ENCODE peak calls at places on chromosomes 2 and 18, in nine cellular contexts. L is IMR-90, G is endodermal cell, M is A549, A is sigmoid colon, K is GM23338, W is HCT116, P is cardiac muscle cell, Q is OCI-LY7. H is an unnamed sample.

GRCh38 chr18:74856967-74857366 is 259.3 kb downstream of the ZNF407 start:
- DNase-seq in W (no peak), K (no peak), L (no peak), P (no peak), A (no peak), G (no peak), Q (no peak), M (no peak), H (no peak)

GRCh38 chr2:201798252-201798918 is 8.0 kb upstream of the CDK15 start:
- DNase-seq in W (no peak), A (no peak), K (no peak), M (no peak), P (no peak), G (no peak), L (peak; percentile 96), Q (no peak), H (no peak)

GRCh38 chr2:202278036-202278760 is 12.6 kb downstream of the NOP58 start:
- DNase-seq in W (no peak), M (no peak), K (no peak), G (peak; percentile 53), P (no peak), A (no peak), Q (no peak), L (peak; percentile 66), H (no peak)

GRCh38 chr2:46344696-46345095 is 47.5 kb downstream of the EPAS1 start:
- DNase-seq in L (no peak), G (no peak), A (no peak), Q (no peak), W (no peak), K (no peak), M (no peak), P (no peak), H (no peak)

GRCh38 chr2:129732630-129733026 is 246.8 kb upstream of the RAB6C start:
- DNase-seq in K (no peak), M (no peak), Q (no peak), L (no peak), P (no peak), G (peak; percentile 31), A (no peak), W (no peak), H (no peak)

GRCh38 chr2:118508282-118508681 is 339.2 kb downstream of the EN1 start:
- DNase-seq in L (no peak), P (no peak), A (no peak), G (no peak), M (no peak), Q (no peak), K (no peak), W (no peak), H (no peak)

GRCh38 chr2:230758566-230759480 is 46.2 kb downstream of the CAB39 start:
- DNase-seq in G (no peak), A (no peak), W (no peak), Q (no peak), P (no peak), M (no peak), K (no peak), L (peak; percentile 94), H (no peak)

GRCh38 chr2:228466851-228467250 is 285.4 kb upstream of the SPHKAP start:
- DNase-seq in P (no peak), K (no peak), L (no peak), G (no peak), Q (no peak), M (no peak), W (no peak), A (no peak), H (no peak)

GRCh38 chr2:177551989-177552413 is 159.4 kb downstream of the AGPS start:
- DNase-seq in W (no peak), L (no peak), A (peak; percentile 75), K (peak; percentile 60), Q (peak; percentile 5), G (no peak), M (no peak), P (peak; percentile 16), H (no peak)

GRCh38 chr18:50454379-50455005 is 79.6 kb downstream of the SKA1 start:
- DNase-seq in P (no peak), A (no peak), L (no peak), W (no peak), Q (no peak), G (peak; percentile 74), K (peak; percentile 38), M (no peak), H (no peak)

GRCh38 chr2:26008851-26009566 is 24.9 kb upstream of the RAB10 start:
- DNase-seq in K (no peak), W (peak; percentile 43), P (no peak), M (peak; percentile 68), G (no peak), A (peak; percentile 79), Q (no peak), L (peak; percentile 79), H (peak; percentile 69)

GRCh38 chr2:193793914-193794313 is 1599.2 kb upstream of the TMEFF2 start:
- DNase-seq in M (no peak), K (no peak), A (no peak), G (no peak), L (no peak), Q (no peak), P (no peak), W (no peak), H (no peak)

GRCh38 chr18:79679552-79680099 is at the start of gene CTDP1:
- DNase-seq in W (peak; percentile 81), M (peak; percentile 74), G (peak; percentile 94), Q (peak; percentile 89), P (peak; percentile 97), L (peak; percentile 91), A (peak; percentile 96), K (peak; percentile 95), H (peak; percentile 97)

GRCh38 chr18:79681484-79682387 is 2.1 kb downstream of the CTDP1 start:
- DNase-seq in Q (no peak), K (no peak), A (no peak), M (no peak), P (no peak), W (no peak), L (no peak), G (peak; percentile 33), H (no peak)

GRCh38 chr18:79682481-79682880 is 2.9 kb downstream of the CTDP1 start:
- DNase-seq in K (no peak), L (no peak), P (no peak), W (no peak), A (no peak), Q (no peak), M (no peak), G (peak; percentile 23), H (no peak)

GRCh38 chr18:79680100-79680879 is 687 bp downstream of the CTDP1 start:
- DNase-seq in P (peak; percentile 50), K (peak; percentile 56), M (peak; percentile 51), Q (peak; percentile 4), G (peak; percentile 62), W (no peak), L (peak; percentile 52), A (no peak), H (no peak)

DNA sequence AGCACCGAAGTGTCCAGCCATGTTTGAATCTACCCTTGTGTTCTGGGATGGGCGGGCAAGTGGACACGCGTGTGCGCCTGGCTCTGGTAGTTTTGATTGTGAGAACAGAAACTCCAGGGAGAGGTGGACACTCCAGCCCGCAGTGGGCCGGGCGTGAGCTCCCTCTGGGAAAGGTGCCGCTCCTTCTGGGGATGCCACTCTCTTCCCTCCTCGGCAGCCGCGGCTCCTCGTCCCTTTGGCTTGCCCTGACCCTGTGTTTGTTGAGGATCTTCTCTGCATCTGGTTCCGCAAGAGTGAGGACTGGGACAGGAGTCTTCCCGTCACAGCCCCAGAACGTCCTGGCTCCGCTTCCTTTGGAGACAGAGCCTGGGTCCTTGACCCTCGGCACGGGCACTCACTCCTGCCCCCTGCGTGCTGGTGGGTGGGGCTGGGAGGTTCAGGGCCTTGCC is 1.3 kb downstream of the CTDP1 start:
- DNase-seq in M (no peak), Q (no peak), P (no peak), L (no peak), G (no peak), W (no peak), K (no peak), A (no peak), H (no peak)
- H3K4me1 ChIP-seq in M (peaks cover 12% of the 10 kb centered on the region), Q (peaks cover 26% of the 10 kb centered on the region), P (peaks cover 25% of the 10 kb centered on the region), L (peaks cover 9% of the 10 kb centered on the region), G (peaks cover 26% of the 10 kb centered on the region), W (peaks cover 21% of the 10 kb centered on the region), K (peaks cover 8% of the 10 kb centered on the region), A (peaks cover 47% of the 10 kb centered on the region), H (peaks cover 26% of the 10 kb centered on the region)

GRCh38 chr2:42129947-42130346 is 39.2 kb upstream of the EML4 start:
- DNase-seq in L (no peak), M (no peak), Q (no peak), K (no peak), G (no peak), P (no peak), A (no peak), W (no peak), H (no peak)

GRCh38 chr2:42132966-42133641 is 36.0 kb upstream of the EML4 start:
- DNase-seq in M (peak; percentile 89), L (peak; percentile 98), A (peak; percentile 96), G (peak; percentile 92), Q (peak; percentile 92), W (peak; percentile 61), P (peak; percentile 53), K (peak; percentile 46), H (peak; percentile 87)

GRCh38 chr2:42133771-42134195 is 35.4 kb upstream of the EML4 start:
- DNase-seq in W (no peak), M (no peak), L (no peak), G (peak; percentile 66), A (no peak), K (no peak), P (no peak), Q (no peak), H (no peak)

GRCh38 chr2:42129487-42129852 is 39.7 kb upstream of the EML4 start:
- DNase-seq in A (no peak), L (no peak), P (no peak), Q (no peak), M (no peak), G (no peak), K (no peak), W (no peak), H (no peak)

GRCh38 chr2:42132066-42132965 is 36.8 kb upstream of the EML4 start:
- DNase-seq in P (no peak), A (no peak), Q (no peak), K (no peak), W (no peak), G (peak; percentile 43), M (peak; percentile 32), L (peak; percentile 92), H (no peak)
- H3K4me3 ChIP-seq in P (no peak overlapping the region), A (peak overlapping the region; percentile 29), Q (peak overlapping the region; percentile 54), K (no peak overlapping the region), W (peak overlapping the region; percentile 56), G (no peak overlapping the region), M (no peak overlapping the region), L (no peak overlapping the region), H (peak overlapping the region; percentile 28)

GRCh38 chr2:191155608-191156071 is 4.8 kb upstream of the STAT4 start:
- DNase-seq in K (no peak), W (peak; percentile 42), G (no peak), P (peak; percentile 26), A (no peak), M (peak; percentile 35), Q (peak; percentile 24), L (peak; percentile 70), H (no peak)
- TF ChIP-seq CTCF in K (peak; percentile 61), W (peak; percentile 62), G (peak; percentile 54), P (peak; percentile 82), A (no peak), M (peak; percentile 60), Q (peak; percentile 78), L (peak; percentile 69), H (peak; percentile 64)

DNA sequence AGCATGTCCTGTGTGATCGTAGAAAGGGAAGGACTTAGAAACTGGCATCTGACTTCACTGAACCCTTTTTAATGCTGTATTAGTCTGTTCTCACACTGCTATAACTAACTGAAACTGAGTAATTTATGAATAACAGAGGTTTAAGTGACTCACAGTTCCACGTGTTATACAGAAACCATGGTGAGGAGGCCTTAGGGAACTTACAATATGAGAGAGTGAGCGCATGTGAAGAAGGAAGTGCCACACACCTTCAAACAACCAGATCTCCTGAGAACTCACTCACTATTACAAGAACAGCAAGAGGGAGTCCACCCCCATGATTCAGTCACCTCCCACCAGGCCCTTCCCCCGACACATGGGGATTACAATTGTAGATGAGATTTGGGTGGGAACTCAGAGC is 811.3 kb downstream of the CPS1 start:
- DNase-seq in W (no peak), L (no peak), G (no peak), K (no peak), A (no peak), P (no peak), M (no peak), Q (peak; percentile 19), H (no peak)
- H3K4me1 ChIP-seq in W (no peaks in the 10 kb centered on the region), L (no peaks in the 10 kb centered on the region), G (peaks cover 14% of the 10 kb centered on the region), K (peaks cover 32% of the 10 kb centered on the region), A (no peaks in the 10 kb centered on the region), P (no peaks in the 10 kb centered on the region), M (no peaks in the 10 kb centered on the region), Q (peaks cover 68% of the 10 kb centered on the region), H (no peaks in the 10 kb centered on the region)

H was measured in upper lobe of right lung.